ENCODE peak calls at places on chromosomes 1 and 21, in ten cellular contexts. Q is GDM1; E is midbrain; B is RCC 7860; P is HuH-7; Z is ELR; F is HFFc6; M is NCI-H748 treated with DMSO at 0.1 percent for 48 hours; T is GM12891; L is CD4-positive, CD25-positive, alpha-beta regulatory T cell. J is an unnamed sample.

GRCh38 chr1:203100163-203100867 is 14.5 kb upstream of the MYOG start:
- DNase-seq in B (no peak), E (no peak), Z (no peak), P (no peak), T (no peak), M (no peak), F (no peak), Q (no peak), L (no peak), J (no peak)

GRCh38 chr1:209455133-209455532 is 128.4 kb upstream of the CAMK1G start:
- DNase-seq in B (peak), E (no peak), T (no peak), M (peak), Q (no peak), P (no peak), L (no peak), F (peak), Z (peak), J (no peak)

GRCh38 chr1:86068841-86069756 is 87.5 kb downstream of the COL24A1 start:
- DNase-seq in Z (peak), F (no peak), L (no peak), E (no peak), P (no peak), T (no peak), Q (no peak), B (no peak), M (no peak), J (no peak)

GRCh38 chr1:33177996-33178540 is 3.8 kb downstream of the TRIM62 start:
- DNase-seq in T (no peak), Z (no peak), F (no peak), M (no peak), L (no peak), E (no peak), Q (no peak), P (no peak), B (no peak), J (no peak)

GRCh38 chr1:10020668-10021067 is 12.1 kb upstream of the UBE4B start:
- DNase-seq in E (no peak), L (no peak), M (no peak), B (no peak), P (no peak), T (no peak), F (peak), Z (no peak), Q (no peak), J (no peak)

GRCh38 chr1:21378705-21379494 is 61.0 kb upstream of the NBPF3 start:
- DNase-seq in Q (no peak), L (no peak), M (peak), F (no peak), E (no peak), P (no peak), Z (no peak), B (peak), T (no peak), J (no peak)

GRCh38 chr1:2650967-2651645 is 18.3 kb upstream of the MMEL1 start:
- DNase-seq in P (no peak), M (no peak), B (no peak), Z (no peak), F (no peak), T (no peak), Q (no peak), L (no peak), E (no peak), J (no peak)

GRCh38 chr1:39895096-39895495 is 6.6 kb downstream of the MYCL start:
- DNase-seq in L (no peak), Q (no peak), E (no peak), F (no peak), Z (no peak), M (no peak), T (no peak), P (no peak), B (no peak), J (no peak)

GRCh38 chr1:24635195-24635843 is 7.8 kb upstream of the SRRM1 start:
- DNase-seq in Z (peak), L (no peak), B (peak), M (peak), F (peak), P (peak), Q (peak), T (peak), E (peak), J (no peak)

GRCh38 chr1:181127898-181128453 is 39.5 kb downstream of the IER5 start:
- DNase-seq in E (no peak), Z (peak), B (peak), L (no peak), Q (no peak), M (no peak), F (no peak), P (no peak), T (no peak), J (no peak)

GRCh38 chr1:165403835-165404482 is 41.0 kb downstream of the RXRG start:
- DNase-seq in Q (no peak), Z (peak), T (peak), F (no peak), L (no peak), B (peak), M (peak), E (peak), P (peak), J (no peak)

GRCh38 chr21:38766987-38767722 is 38.6 kb upstream of the ETS2 start:
- DNase-seq in F (no peak), B (no peak), M (no peak), Z (no peak), T (peak), P (no peak), Q (no peak), L (peak), E (no peak), J (peak)

GRCh38 chr1:214683596-214683995 is 80.6 kb downstream of the CENPF start:
- DNase-seq in T (no peak), B (no peak), E (no peak), M (no peak), Z (no peak), F (no peak), P (no peak), L (no peak), Q (no peak), J (no peak)

GRCh38 chr1:212595229-212595628 is 13.3 kb upstream of the ATF3 start:
- DNase-seq in L (no peak), E (no peak), F (no peak), Z (no peak), P (no peak), T (no peak), Q (no peak), M (no peak), B (no peak), J (no peak)

GRCh38 chr1:203536575-203536974 is 42.6 kb downstream of the OPTC start:
- DNase-seq in B (no peak), F (no peak), Q (no peak), L (no peak), Z (peak), T (no peak), P (no peak), M (no peak), E (no peak), J (no peak)

GRCh38 chr1:229376521-229376920 is 33.7 kb upstream of the CCSAP start:
- DNase-seq in M (no peak), Z (no peak), E (no peak), B (no peak), F (no peak), T (no peak), Q (no peak), P (no peak), L (no peak), J (no peak)

GRCh38 chr1:30479576-30479975 is 243.8 kb downstream of the MATN1 start:
- DNase-seq in T (no peak), Q (no peak), M (no peak), F (no peak), Z (no peak), B (no peak), E (no peak), P (no peak), L (no peak), J (no peak)

GRCh38 chr1:217953922-217954321 is 322.8 kb downstream of the SPATA17 start:
- DNase-seq in Q (no peak), Z (no peak), M (no peak), F (no peak), B (no peak), L (no peak), T (no peak), P (no peak), E (no peak), J (no peak)

GRCh38 chr21:42356036-42356435 is 5.2 kb upstream of the TFF2 start:
- DNase-seq in M (no peak), Z (no peak), Q (no peak), E (no peak), L (no peak), P (no peak), B (no peak), T (no peak), F (no peak), J (no peak)

GRCh38 chr1:112713466-112714312 is 1.4 kb downstream of the PPM1J start:
- DNase-seq in F (no peak), Z (no peak), M (no peak), T (peak), B (no peak), Q (peak), L (no peak), P (no peak), E (no peak), J (no peak)

GRCh38 chr1:34684246-34684645 is 70.6 kb upstream of the GJB5 start:
- DNase-seq in T (no peak), B (no peak), Q (peak), L (no peak), E (no peak), Z (no peak), P (no peak), F (no peak), M (no peak), J (no peak)

GRCh38 chr1:156251527-156251926 is 3.7 kb upstream of the PAQR6 start:
- DNase-seq in E (no peak), B (no peak), M (no peak), F (no peak), T (no peak), Z (no peak), Q (peak), P (no peak), L (no peak), J (no peak)

GRCh38 chr1:45569571-45569961 is 14.3 kb upstream of the NASP start:
- DNase-seq in E (no peak), M (no peak), Z (no peak), T (no peak), L (no peak), Q (no peak), B (no peak), P (no peak), F (no peak), J (no peak)

GRCh38 chr1:2151906-2152305 is 42.7 kb downstream of the FAAP20 start:
- DNase-seq in M (no peak), F (no peak), Z (no peak), E (no peak), P (no peak), B (no peak), T (no peak), L (no peak), Q (no peak), J (no peak)

GRCh38 chr21:37074195-37074510 is 1.1 kb downstream of the TTC3 start:
- DNase-seq in E (no peak), T (no peak), M (no peak), Z (peak), B (no peak), P (peak), Q (no peak), F (no peak), L (no peak), J (no peak)

GRCh38 chr1:171566467-171566866 is 55.6 kb upstream of the MYOCOS start:
- DNase-seq in M (no peak), L (no peak), Z (peak), F (peak), E (no peak), T (no peak), B (no peak), Q (no peak), P (no peak), J (no peak)

GRCh38 chr1:81174052-81174451 is 626.7 kb upstream of the ADGRL2 start:
- DNase-seq in Z (peak), E (no peak), B (peak), L (no peak), F (peak), Q (no peak), P (peak), M (no peak), T (no peak), J (no peak)

GRCh38 chr1:156303241-156303640 is 4.1 kb upstream of the VHLL start:
- DNase-seq in B (no peak), E (no peak), Q (no peak), F (no peak), Z (no peak), L (no peak), M (no peak), T (no peak), P (no peak), J (no peak)

GRCh38 chr1:207867136-207868081 is 43.5 kb downstream of the CD34 start:
- DNase-seq in Z (no peak), P (no peak), B (no peak), L (peak), Q (no peak), M (no peak), E (peak), F (no peak), T (no peak), J (peak)

GRCh38 chr1:114668784-114669561 is 876 bp downstream of the DENND2C start:
- DNase-seq in L (no peak), M (no peak), T (no peak), Q (no peak), F (peak), Z (peak), B (no peak), P (no peak), E (no peak), J (no peak)

GRCh38 chr1:245583575-245584330 is 429.0 kb downstream of the KIF26B start:
- DNase-seq in B (peak), M (no peak), P (no peak), T (no peak), L (no peak), E (no peak), Z (no peak), Q (no peak), F (no peak), J (no peak)

GRCh38 chr21:38716942-38717341 is 88.8 kb upstream of the ETS2 start:
- DNase-seq in Q (no peak), E (no peak), T (no peak), M (no peak), F (peak), P (no peak), B (no peak), L (no peak), Z (peak), J (no peak)

GRCh38 chr1:1381294-1381693 is 6.3 kb upstream of the AURKAIP1 start:
- DNase-seq in Q (no peak), Z (no peak), M (no peak), F (no peak), E (no peak), P (no peak), L (no peak), T (no peak), B (no peak), J (no peak)

GRCh38 chr1:9653783-9654517 is 2.4 kb downstream of the PIK3CD start:
- DNase-seq in E (no peak), T (no peak), L (no peak), M (no peak), Z (no peak), F (no peak), Q (no peak), B (no peak), P (no peak), J (no peak)

J was measured in transverse colon.